ENCODE peak calls at places on chromosomes 2 and 18, in six cellular contexts. A is mesothelial cell of epicardium, O is choroid plexus epithelial cell, H is GM23338, Z is fibroblast of the aortic adventitia, U is pancreas. X is an unnamed sample.

GRCh38 chr2:4675295-4675694 is 971.9 kb downstream of the DCDC2C start:
- DNase-seq in A (no peak), O (no peak), H (no peak), Z (no peak), U (no peak), X (no peak)

GRCh38 chr2:12213222-12213621 is 466.8 kb downstream of the LPIN1 start:
- DNase-seq in A (no peak), O (peak), H (no peak), Z (no peak), U (no peak), X (no peak)

GRCh38 chr18:9918016-9918680 is 4.3 kb downstream of the VAPA start:
- DNase-seq in A (no peak), O (peak), H (no peak), Z (peak), U (no peak), X (no peak)

GRCh38 chr18:54720590-54720989 is 107.7 kb upstream of the RAB27B start:
- DNase-seq in A (no peak), O (peak), H (no peak), Z (no peak), U (no peak), X (no peak)

GRCh38 chr2:110120171-110121051 is 4.8 kb upstream of the MALL start:
- DNase-seq in A (no peak), O (no peak), H (no peak), Z (no peak), U (no peak), X (no peak)

GRCh38 chr2:138021154-138021553 is 56.9 kb downstream of the HNMT start:
- DNase-seq in A (no peak), O (no peak), H (no peak), Z (no peak), U (no peak), X (no peak)

GRCh38 chr2:46294185-46294836 is 2.9 kb upstream of the EPAS1 start:
- DNase-seq in A (no peak), O (no peak), H (peak), Z (no peak), U (no peak), X (no peak)

GRCh38 chr2:64899081-64899865 is 89.9 kb upstream of the SLC1A4 start:
- DNase-seq in A (no peak), O (no peak), H (no peak), Z (no peak), U (no peak), X (no peak)

GRCh38 chr18:24628360-24628759 is 167.9 kb downstream of the HRH4 start:
- DNase-seq in A (no peak), O (no peak), H (no peak), Z (peak), U (no peak), X (no peak)

GRCh38 chr18:25345432-25345831 is 6.5 kb downstream of the ZNF521 start:
- DNase-seq in A (no peak), O (no peak), H (no peak), Z (peak), U (no peak), X (no peak)

GRCh38 chr2:150468350-150468960 is 19.0 kb downstream of the RND3 start:
- DNase-seq in A (no peak), O (peak), H (no peak), Z (no peak), U (no peak), X (no peak)

GRCh38 chr2:67918471-67918870 is 144.3 kb downstream of the C1D start:
- DNase-seq in A (no peak), O (no peak), H (no peak), Z (peak), U (no peak), X (no peak)

GRCh38 chr2:42249887-42250286 is 80.7 kb downstream of the EML4 start:
- DNase-seq in A (no peak), O (no peak), H (no peak), Z (no peak), U (no peak), X (no peak)

GRCh38 chr2:10078704-10079191 is 1.5 kb downstream of the CYS1 start:
- DNase-seq in A (no peak), O (peak), H (no peak), Z (peak), U (no peak), X (no peak)

GRCh38 chr2:201261471-201261870 is 1.1 kb downstream of the CASP8 start:
- DNase-seq in A (no peak), O (no peak), H (peak), Z (no peak), U (no peak), X (no peak)

GRCh38 chr2:239025081-239025801 is 177.4 kb downstream of the TWIST2 start:
- DNase-seq in A (no peak), O (peak), H (no peak), Z (peak), U (no peak), X (no peak)

GRCh38 chr2:37232131-37232933 is 874 bp downstream of the NDUFAF7 start:
- DNase-seq in A (no peak), O (no peak), H (peak), Z (peak), U (peak), X (no peak)

GRCh38 chr2:224668123-224668909 is 47.8 kb downstream of the CCDC195 start:
- DNase-seq in A (no peak), O (no peak), H (no peak), Z (no peak), U (no peak), X (no peak)

GRCh38 chr2:186349508-186349907 is 136.6 kb upstream of the ZC3H15 start:
- DNase-seq in A (no peak), O (peak), H (no peak), Z (peak), U (no peak), X (no peak)

GRCh38 chr2:121076885-121077549 is 208.0 kb downstream of the TFCP2L1 start:
- DNase-seq in A (peak), O (peak), H (peak), Z (peak), U (peak), X (peak)

GRCh38 chr18:49813071-49813320 is 337 bp downstream of the ACAA2 start:
- DNase-seq in A (no peak), O (peak), H (peak), Z (peak), U (peak), X (no peak)

GRCh38 chr18:69161383-69162028 is 239.2 kb upstream of the DOK6 start:
- DNase-seq in A (no peak), O (peak), H (no peak), Z (peak), U (no peak), X (no peak)

GRCh38 chr2:74816540-74817331 is 17.2 kb upstream of the HK2 start:
- DNase-seq in A (no peak), O (no peak), H (no peak), Z (no peak), U (no peak), X (no peak)

GRCh38 chr2:101793277-101793969 is 95.9 kb downstream of the MAP4K4 start:
- DNase-seq in A (no peak), O (no peak), H (peak), Z (no peak), U (no peak), X (no peak)
- TF ChIP-seq CTCF in A (no peak), O (peak), H (peak), Z (no peak), U (no peak), X (peak)

GRCh38 chr2:57552885-57553284 is 493.7 kb upstream of the VRK2 start:
- DNase-seq in A (no peak), O (peak), H (no peak), Z (no peak), U (no peak), X (no peak)

GRCh38 chr2:57544626-57545025 is 502.0 kb upstream of the VRK2 start:
- DNase-seq in A (no peak), O (no peak), H (no peak), Z (no peak), U (no peak), X (no peak)

GRCh38 chr2:57550912-57551311 is 495.7 kb upstream of the VRK2 start:
- DNase-seq in A (no peak), O (no peak), H (no peak), Z (no peak), U (no peak), X (no peak)

GRCh38 chr2:57546478-57546877 is 500.1 kb upstream of the VRK2 start:
- DNase-seq in A (no peak), O (no peak), H (no peak), Z (no peak), U (no peak), X (no peak)

DNA sequence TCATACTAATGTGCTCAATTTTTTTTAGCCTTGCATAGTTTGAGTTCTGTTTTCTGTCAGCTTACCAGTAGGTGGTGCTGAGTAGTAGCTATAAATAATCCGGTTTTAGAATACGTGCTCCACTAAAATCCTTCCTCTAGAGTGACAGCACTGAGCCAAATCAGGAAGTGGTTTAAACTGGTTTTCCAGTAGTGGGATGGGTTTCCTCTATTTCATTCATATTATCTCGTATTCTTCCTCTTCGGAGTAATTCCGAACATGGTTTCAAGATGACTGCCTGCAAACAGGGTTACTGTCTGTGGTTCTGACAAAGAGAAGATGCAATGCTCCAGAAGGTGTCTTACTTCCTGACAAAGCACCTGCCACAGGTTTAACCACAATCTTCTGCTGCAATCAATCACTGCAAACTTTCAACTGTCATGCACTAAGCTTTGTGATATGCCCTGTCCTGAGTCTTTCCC is 496.9 kb upstream of the VRK2 start:
- DNase-seq in A (no peak), O (peak), H (peak), Z (no peak), U (no peak), X (no peak)
- TF ChIP-seq CTCF in A (no peak), O (peak), H (peak), Z (no peak), U (no peak), X (peak)

GRCh38 chr2:237099804-237100203 is 14.1 kb downstream of the COPS8 start:
- DNase-seq in A (no peak), O (no peak), H (no peak), Z (no peak), U (no peak), X (no peak)

GRCh38 chr2:237097911-237098702 is 12.4 kb downstream of the COPS8 start:
- DNase-seq in A (no peak), O (peak), H (no peak), Z (peak), U (no peak), X (no peak)

GRCh38 chr2:237096911-237097310 is 11.2 kb downstream of the COPS8 start:
- DNase-seq in A (no peak), O (peak), H (no peak), Z (peak), U (no peak), X (no peak)

GRCh38 chr2:237096201-237096600 is 10.5 kb downstream of the COPS8 start:
- DNase-seq in A (no peak), O (no peak), H (no peak), Z (no peak), U (no peak), X (no peak)

DNA sequence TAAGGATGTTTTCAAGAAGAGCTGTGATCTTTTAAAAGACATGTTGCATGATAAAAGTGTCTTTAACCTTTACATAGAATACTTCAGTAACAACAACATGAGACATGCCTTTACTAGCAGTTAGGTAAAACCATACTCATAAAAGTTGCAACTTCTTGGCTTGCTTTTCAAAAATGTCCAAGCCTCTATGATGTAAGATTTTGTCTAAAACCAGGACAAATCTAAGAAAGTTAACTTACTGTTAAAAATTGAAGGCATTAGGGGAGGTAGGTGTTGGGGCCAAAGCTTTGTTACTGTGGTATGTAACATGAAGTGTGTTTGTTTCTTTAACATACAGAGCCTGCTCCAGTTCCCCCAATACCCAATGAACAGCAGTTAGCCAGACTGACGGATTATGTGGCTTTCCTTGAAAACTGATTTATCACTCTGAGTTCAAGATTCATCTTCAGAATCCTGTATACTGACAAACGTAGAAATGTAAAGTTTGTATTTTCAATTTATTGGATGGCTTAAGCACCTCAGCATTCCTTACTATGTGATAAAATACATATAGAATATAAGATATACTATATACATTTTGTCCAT is 11.7 kb downstream of the COPS8 start:
- DNase-seq in A (no peak), O (no peak), H (no peak), Z (peak), U (no peak), X (no peak)
- TF ChIP-seq CTCF in A (no peak), O (no peak), H (no peak), Z (no peak), U (no peak), X (no peak)

GRCh38 chr2:152825834-152826233 is 107.4 kb downstream of the ARL6IP6 start:
- DNase-seq in A (no peak), O (no peak), H (no peak), Z (peak), U (no peak), X (no peak)

GRCh38 chr2:152827944-152828343 is 109.5 kb downstream of the ARL6IP6 start:
- DNase-seq in A (no peak), O (no peak), H (no peak), Z (no peak), U (no peak), X (no peak)

GRCh38 chr2:152822669-152823068 is 104.2 kb downstream of the ARL6IP6 start:
- DNase-seq in A (no peak), O (no peak), H (no peak), Z (no peak), U (no peak), X (no peak)

GRCh38 chr2:152823901-152824300 is 105.5 kb downstream of the ARL6IP6 start:
- DNase-seq in A (no peak), O (no peak), H (no peak), Z (no peak), U (no peak), X (no peak)

GRCh38 chr2:152826880-152827279 is 108.5 kb downstream of the ARL6IP6 start:
- DNase-seq in A (no peak), O (no peak), H (no peak), Z (peak), U (no peak), X (no peak)
- TF ChIP-seq CTCF in A (no peak), O (no peak), H (no peak), Z (no peak), U (no peak), X (no peak)

GRCh38 chr2:99648906-99649606 is 159.2 kb upstream of the REV1 start:
- DNase-seq in A (no peak), O (no peak), H (no peak), Z (no peak), U (no peak), X (no peak)

GRCh38 chr2:99643824-99644787 is 154.3 kb upstream of the REV1 start:
- DNase-seq in A (no peak), O (peak), H (no peak), Z (peak), U (no peak), X (no peak)

GRCh38 chr2:99651930-99652670 is 162.3 kb upstream of the REV1 start:
- DNase-seq in A (no peak), O (peak), H (peak), Z (no peak), U (no peak), X (no peak)

GRCh38 chr2:99645960-99646359 is 156.1 kb upstream of the REV1 start:
- DNase-seq in A (no peak), O (no peak), H (no peak), Z (no peak), U (no peak), X (no peak)

DNA sequence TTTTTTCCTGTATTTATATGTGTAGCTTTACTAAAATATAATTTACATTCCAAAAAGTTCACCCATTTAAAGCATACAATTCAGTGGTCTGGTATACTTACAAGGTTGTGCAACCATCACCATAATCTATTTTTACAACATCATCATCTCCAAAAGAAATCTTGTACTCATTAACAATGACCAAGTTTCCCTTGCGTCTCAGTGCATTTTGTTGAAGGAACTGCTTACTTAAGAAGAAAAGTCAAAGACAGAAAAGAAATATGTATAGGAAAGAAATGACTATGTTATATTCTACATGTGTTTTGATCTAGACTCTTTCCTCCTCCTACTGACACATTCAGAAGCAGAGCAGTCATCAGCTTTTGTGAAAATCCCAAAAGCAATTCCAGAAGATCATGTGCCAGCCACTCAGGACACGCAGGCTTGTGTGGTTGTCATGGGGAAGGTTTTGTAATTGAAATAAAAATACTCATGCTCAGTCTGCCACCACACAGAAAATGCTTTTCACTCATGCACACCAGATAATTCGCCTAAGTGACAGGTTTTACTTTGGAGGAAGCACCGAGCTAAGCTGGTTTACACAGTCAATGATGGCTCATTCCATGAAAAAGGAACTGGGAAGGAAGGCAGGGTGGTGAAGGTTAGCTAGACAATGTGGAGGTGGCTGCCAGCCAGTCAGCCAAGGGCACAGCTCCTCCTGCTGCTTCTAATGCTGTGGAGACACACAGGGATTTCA is 158.5 kb upstream of the REV1 start:
- DNase-seq in A (no peak), O (no peak), H (peak), Z (no peak), U (no peak), X (no peak)
- TF ChIP-seq CTCF in A (no peak), O (no peak), H (no peak), Z (no peak), U (no peak), X (no peak)

DNA sequence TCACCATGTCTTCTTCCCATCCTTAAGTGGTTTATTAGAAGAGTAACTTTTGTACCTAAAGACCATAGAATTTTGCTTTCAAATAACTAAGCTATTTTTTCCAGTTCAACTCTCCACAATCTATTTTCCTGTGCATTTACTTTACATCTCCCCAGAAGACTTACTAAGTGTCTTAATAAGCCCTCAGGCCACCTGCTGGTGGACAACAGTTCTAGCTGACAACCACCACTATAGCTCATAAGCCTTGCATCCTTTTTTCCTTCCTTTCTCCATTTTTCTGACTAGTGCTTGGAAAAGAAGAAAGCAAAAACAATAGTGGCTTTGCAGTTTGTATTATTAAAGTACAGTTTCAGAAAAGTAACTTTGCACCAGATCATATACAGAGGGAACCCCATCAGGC is 149.5 kb upstream of the TMEM200C start:
- DNase-seq in A (no peak), O (peak), H (peak), Z (no peak), U (no peak), X (no peak)
- TF ChIP-seq CTCF in A (no peak), O (peak), H (peak), Z (no peak), U (no peak), X (peak)

GRCh38 chr2:47653909-47654789 is 128.8 kb upstream of the MSH6 start:
- DNase-seq in A (no peak), O (peak), H (peak), Z (no peak), U (no peak), X (no peak)
- TF ChIP-seq CTCF in A (no peak), O (peak), H (peak), Z (peak), U (peak), X (peak)

DNA sequence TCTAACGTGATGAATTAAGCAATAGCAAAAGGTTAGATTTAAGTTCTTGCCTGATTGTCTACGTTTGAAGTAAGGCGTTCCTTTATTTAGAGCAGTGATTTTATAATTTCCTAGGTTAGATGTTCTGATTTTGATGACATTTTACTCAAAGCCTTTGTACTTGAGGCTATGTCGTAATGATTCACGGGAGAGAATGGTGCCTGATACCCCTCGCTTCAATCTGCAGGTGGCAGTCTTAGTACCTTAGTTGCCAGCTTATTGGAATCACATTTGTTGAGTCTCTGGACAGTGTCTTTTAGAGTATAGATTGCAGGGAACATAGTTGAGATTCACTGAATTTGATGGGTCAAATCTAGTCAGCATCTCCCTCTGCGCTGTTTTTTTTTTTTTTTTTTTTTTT is 89.5 kb downstream of the BIRC6 start:
- DNase-seq in A (no peak), O (peak), H (no peak), Z (no peak), U (no peak), X (no peak)
- TF ChIP-seq CTCF in A (no peak), O (peak), H (no peak), Z (no peak), U (no peak), X (no peak)

X was measured in type B pancreatic cell.